ENCODE peak calls at places on chromosomes 5 and 9, in nine cellular contexts. T is RWPE1, E is astrocyte of the spinal cord, W is GM20000, J is nephron progenitor cell, F is transverse colon, O is tibial artery, N is stomach, G is neural crest cell. P is an unnamed sample.

GRCh38 chr5:64594601-64595518 is 89.0 kb downstream of the RGS7BP start:
- DNase-seq in T (peak; percentile 15), O (no peak), G (no peak), N (no peak), E (no peak), J (peak; percentile 12), F (no peak), W (no peak), P (no peak)

GRCh38 chr5:136382071-136382470 is 16.7 kb upstream of the TRPC7 start:
- DNase-seq in J (no peak), N (no peak), T (no peak), G (no peak), O (no peak), W (no peak), E (no peak), F (no peak), P (no peak)

GRCh38 chr9:127955294-127956015 is 17.8 kb upstream of the DPM2 start:
- DNase-seq in O (no peak), W (peak; percentile 80), T (peak; percentile 94), G (no peak), J (no peak), F (peak; percentile 93), N (peak; percentile 85), E (no peak), P (no peak)

GRCh38 chr9:123607987-123608565 is 252.1 kb downstream of the CRB2 start:
- DNase-seq in E (no peak), W (peak; percentile 75), J (no peak), N (no peak), O (no peak), F (peak; percentile 51), G (no peak), T (no peak), P (no peak)

GRCh38 chr9:130072515-130073235 is 19.0 kb downstream of the GPR107 start:
- DNase-seq in N (no peak), J (no peak), F (no peak), E (peak; percentile 29), W (no peak), O (no peak), G (no peak), T (no peak), P (no peak)

GRCh38 chr9:124467410-124468060 is 17.3 kb downstream of the ADGRD2 start:
- DNase-seq in J (no peak), F (no peak), N (no peak), G (no peak), E (no peak), W (no peak), T (no peak), O (no peak), P (no peak)

GRCh38 chr5:22678886-22679285 is 174.3 kb downstream of the CDH12 start:
- DNase-seq in F (no peak), E (no peak), T (peak; percentile 1), G (no peak), J (no peak), W (no peak), N (no peak), O (no peak), P (no peak)

GRCh38 chr5:76669245-76669644 is 46.0 kb upstream of the F2RL2 start:
- DNase-seq in W (no peak), T (no peak), E (no peak), N (no peak), G (no peak), F (no peak), O (no peak), J (no peak), P (no peak)

GRCh38 chr9:68851657-68852056 is 146.6 kb downstream of the PIP5K1B start:
- DNase-seq in T (peak; percentile 7), E (no peak), O (no peak), W (no peak), J (no peak), F (no peak), G (no peak), N (no peak), P (no peak)

GRCh38 chr5:43215073-43215631 is 23.1 kb downstream of the NIM1K start:
- DNase-seq in T (no peak), J (no peak), F (no peak), N (no peak), W (no peak), O (no peak), G (no peak), E (no peak), P (no peak)

GRCh38 chr5:38807570-38808461 is 38.0 kb upstream of the OSMR start:
- DNase-seq in E (peak; percentile 59), G (no peak), W (no peak), J (no peak), N (no peak), O (no peak), F (no peak), T (peak; percentile 35), P (no peak)

GRCh38 chr5:58366461-58366860 is 93.4 kb downstream of the PLK2 start:
- DNase-seq in W (no peak), N (no peak), J (no peak), O (no peak), F (no peak), G (no peak), T (no peak), E (peak; percentile 5), P (no peak)

GRCh38 chr9:25716220-25716872 is 38.1 kb upstream of the TUSC1 start:
- DNase-seq in T (peak; percentile 51), E (peak; percentile 70), J (peak; percentile 3), W (no peak), F (peak; percentile 15), N (peak; percentile 55), O (no peak), G (peak; percentile 9), P (no peak)
- TF ChIP-seq CTCF in T (peak; percentile 77), E (peak; percentile 72), J (peak; percentile 39), W (no peak), F (peak; percentile 47), N (peak; percentile 44), O (peak; percentile 51), G (peak; percentile 66), P (no peak)

DNA sequence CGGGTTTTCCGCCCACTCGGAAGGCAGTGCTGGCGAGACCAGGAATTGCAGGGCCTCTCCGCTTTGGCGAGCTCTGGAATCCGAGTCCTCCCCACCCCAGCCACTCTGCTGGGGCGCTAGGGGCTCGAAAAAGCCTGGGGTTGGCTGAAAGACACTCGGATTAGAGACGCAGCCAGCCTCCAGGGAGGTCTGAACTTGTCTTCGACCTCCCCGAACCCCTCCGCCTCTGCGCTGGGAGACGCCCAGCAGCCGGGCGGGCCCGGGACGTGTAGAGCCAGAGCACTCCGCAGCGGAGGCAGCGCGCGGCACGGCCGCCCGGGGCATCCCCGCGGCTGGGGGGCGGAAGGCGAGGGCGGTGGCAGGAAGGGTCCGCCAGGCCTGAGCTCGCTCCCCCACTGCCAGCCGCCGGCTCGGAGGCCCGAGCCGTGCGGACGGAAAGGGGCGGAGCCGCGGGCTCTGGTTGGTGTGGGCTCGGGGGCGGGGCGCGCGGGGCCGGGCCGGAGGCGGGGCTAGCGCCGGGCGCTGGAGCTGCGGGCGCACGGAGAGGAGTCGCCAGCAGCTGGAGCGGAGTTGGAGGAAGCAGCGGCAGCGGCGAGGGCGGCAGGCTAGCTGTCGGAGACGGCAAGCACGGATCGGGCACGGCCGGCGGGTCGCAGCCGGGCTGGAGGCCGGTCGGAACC is at the start of gene PIK3R1:
- DNase-seq in N (peak; percentile 98), W (peak; percentile 99), F (peak; percentile 97), T (peak; percentile 97), E (peak; percentile 96), G (peak; percentile 90), O (peak; percentile 96), J (peak; percentile 97), P (peak; percentile 96)
- TF ChIP-seq CTCF in N (peak; percentile 33), W (no peak), F (peak; percentile 85), T (peak; percentile 59), E (peak; percentile 36), G (peak; percentile 59), O (peak; percentile 52), J (no peak), P (no peak)

GRCh38 chr5:60293518-60293917 is 400.0 kb upstream of the PDE4D start:
- DNase-seq in E (no peak), G (no peak), J (no peak), N (no peak), T (no peak), O (no peak), F (no peak), W (no peak), P (no peak)

GRCh38 chr5:60297658-60298057 is 402.3 kb downstream of the DEPDC1B start:
- DNase-seq in J (no peak), T (no peak), F (no peak), G (no peak), E (no peak), N (no peak), O (no peak), W (no peak), P (no peak)

GRCh38 chr5:60299944-60300343 is 400.0 kb downstream of the DEPDC1B start:
- DNase-seq in T (no peak), J (no peak), F (no peak), W (no peak), O (no peak), G (no peak), E (no peak), N (no peak), P (no peak)

DNA sequence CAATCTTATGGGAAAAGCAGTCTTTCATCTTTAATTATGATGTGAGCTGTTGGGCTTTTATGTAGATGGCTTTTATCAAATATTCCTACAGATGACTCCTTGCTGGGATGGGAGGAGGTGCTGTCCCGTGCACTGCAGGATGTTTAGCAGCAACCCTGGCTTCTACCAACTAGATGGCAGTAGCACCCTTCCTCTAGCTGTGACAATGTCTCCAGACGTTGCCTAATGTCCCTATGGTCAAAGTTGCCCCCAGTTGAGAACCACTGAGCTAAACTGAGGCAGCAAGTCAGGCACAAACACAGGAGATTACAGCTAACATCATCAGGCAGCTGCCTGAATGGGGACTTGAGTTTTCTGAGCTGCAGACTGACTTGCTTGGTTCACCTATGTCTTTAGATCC is 401.9 kb upstream of the PDE4D start:
- DNase-seq in G (peak; percentile 2), W (peak; percentile 9), N (peak; percentile 39), E (peak; percentile 37), F (peak; percentile 17), T (no peak), J (peak; percentile 4), O (no peak), P (no peak)
- TF ChIP-seq CTCF in G (peak; percentile 63), W (peak; percentile 41), N (no peak), E (peak; percentile 73), F (peak; percentile 31), T (no peak), J (peak; percentile 37), O (peak; percentile 32), P (no peak)

GRCh38 chr9:20403346-20403745 is 219.0 kb downstream of the MLLT3 start:
- DNase-seq in G (no peak), J (no peak), N (no peak), E (no peak), T (no peak), W (no peak), O (no peak), F (no peak), P (no peak)

GRCh38 chr9:20406344-20406743 is 216.0 kb downstream of the MLLT3 start:
- DNase-seq in G (no peak), T (no peak), J (no peak), N (no peak), F (no peak), W (no peak), E (no peak), O (no peak), P (no peak)

GRCh38 chr9:20404192-20404813 is 218.0 kb downstream of the MLLT3 start:
- DNase-seq in N (no peak), T (no peak), G (no peak), E (no peak), O (no peak), J (no peak), F (no peak), W (no peak), P (no peak)

GRCh38 chr9:20407013-20407412 is 215.3 kb downstream of the MLLT3 start:
- DNase-seq in N (no peak), T (no peak), G (no peak), O (no peak), E (no peak), J (no peak), F (no peak), W (no peak), P (no peak)

GRCh38 chr9:20405086-20405485 is 217.2 kb downstream of the MLLT3 start:
- DNase-seq in W (no peak), J (no peak), O (no peak), F (no peak), E (no peak), T (no peak), G (no peak), N (no peak), P (no peak)
- TF ChIP-seq CTCF in W (no peak), J (no peak), O (no peak), F (no peak), E (no peak), T (no peak), G (no peak), N (no peak), P (no peak)